ENCODE peak calls at places on chromosomes 16 and 17, in six cellular contexts. K is breast epithelium, M is heart left ventricle, S is HepG2, R is IMR-90, J is uterus. E is an unnamed sample.

GRCh38 chr17:21375757-21376584 is at the start of gene KCNJ12:
- DNase-seq in R (no peak), M (peak; percentile 59), S (no peak), J (no peak), K (no peak), E (no peak)

GRCh38 chr17:54899721-54900456 is 763 bp upstream of the TOM1L1 start:
- DNase-seq in M (no peak), J (no peak), K (no peak), S (peak; percentile 27), R (peak; percentile 4), E (no peak)

GRCh38 chr16:50244140-50244503 is 22.2 kb upstream of the ADCY7 start:
- DNase-seq in J (no peak), R (peak; percentile 55), M (no peak), K (no peak), S (no peak), E (no peak)

GRCh38 chr17:30821751-30822723 is 2.5 kb downstream of the CRLF3 start:
- DNase-seq in J (no peak), M (no peak), R (no peak), K (no peak), S (no peak), E (no peak)

GRCh38 chr17:37791434-37791833 is 46.6 kb upstream of the HNF1B start:
- DNase-seq in S (peak; percentile 45), J (no peak), K (no peak), R (peak; percentile 51), M (no peak), E (no peak)

GRCh38 chr17:2262146-2262587 is 41.4 kb downstream of the SMG6 start:
- DNase-seq in M (no peak), R (peak; percentile 87), K (no peak), J (no peak), S (no peak), E (no peak)

GRCh38 chr17:28317099-28317964 is 1.7 kb upstream of the TMEM97 start:
- DNase-seq in J (no peak), M (no peak), R (no peak), S (no peak), K (no peak), E (no peak)

GRCh38 chr16:49466881-49467280 is 93.3 kb downstream of the C16orf78 start:
- DNase-seq in K (no peak), J (no peak), M (peak; percentile 1), R (no peak), S (no peak), E (peak; percentile 77)

GRCh38 chr17:78597923-78598545 is 20.8 kb upstream of the DNAH17 start:
- DNase-seq in S (no peak), J (no peak), R (peak; percentile 86), K (no peak), M (no peak), E (no peak)

GRCh38 chr16:29232811-29233704 is 173.5 kb downstream of the NPIPB11 start:
- DNase-seq in S (no peak), J (no peak), K (no peak), M (no peak), R (no peak), E (peak; percentile 64)

GRCh38 chr16:1941162-1941923 is 1.7 kb downstream of the MSRB1 start:
- DNase-seq in M (no peak), S (peak; percentile 85), K (no peak), J (no peak), R (no peak), E (no peak)

GRCh38 chr17:38575781-38576180 is 30.0 kb downstream of the SRCIN1 start:
- DNase-seq in R (no peak), S (no peak), M (no peak), K (peak; percentile 64), J (no peak), E (no peak)

GRCh38 chr16:12431547-12431946 is 372.1 kb downstream of the CPPED1 start:
- DNase-seq in K (no peak), R (no peak), M (no peak), S (no peak), J (no peak), E (no peak)

GRCh38 chr16:12750554-12750918 is 53.2 kb downstream of the CPPED1 start:
- DNase-seq in J (no peak), K (no peak), M (no peak), S (no peak), R (no peak), E (no peak)

GRCh38 chr17:41762841-41763240 is 23.7 kb downstream of the JUP start:
- DNase-seq in J (no peak), M (no peak), S (no peak), K (no peak), R (no peak), E (no peak)

GRCh38 chr16:53960954-53961616 is 257.1 kb downstream of the FTO start:
- DNase-seq in K (no peak), J (no peak), S (no peak), R (no peak), M (no peak), E (no peak)

GRCh38 chr17:68033636-68034451 is 1.7 kb upstream of the KPNA2 start:
- DNase-seq in S (peak; percentile 95), K (no peak), J (no peak), M (no peak), R (peak; percentile 65), E (no peak)

GRCh38 chr17:1259910-1260389 is 10.3 kb upstream of the BHLHA9 start:
- DNase-seq in M (no peak), K (no peak), J (no peak), R (no peak), S (no peak), E (no peak)

GRCh38 chr16:29857133-29857760 is 5.8 kb downstream of the CDIPT start:
- DNase-seq in M (no peak), R (peak; percentile 46), K (no peak), S (no peak), J (no peak), E (no peak)

GRCh38 chr17:2854662-2855061 is 58.4 kb downstream of the RAP1GAP2 start:
- DNase-seq in M (peak; percentile 73), R (no peak), J (peak; percentile 25), S (no peak), K (no peak), E (no peak)

GRCh38 chr17:34257299-34257985 is 2.4 kb downstream of the CCL2 start:
- DNase-seq in J (no peak), K (no peak), R (peak; percentile 35), M (no peak), S (no peak), E (no peak)

GRCh38 chr16:16101585-16101984 is 121.7 kb downstream of the ABCC6 start:
- DNase-seq in R (no peak), K (no peak), M (no peak), J (no peak), S (no peak), E (no peak)

GRCh38 chr17:183021-183420 is 1.6 kb upstream of the DOC2B start:
- DNase-seq in K (no peak), S (no peak), J (no peak), M (peak; percentile 2), R (no peak), E (no peak)

GRCh38 chr17:179721-180379 is 1.6 kb downstream of the DOC2B start:
- DNase-seq in K (no peak), R (no peak), M (peak; percentile 32), S (no peak), J (no peak), E (no peak)

GRCh38 chr17:181213-182163 is at the start of gene DOC2B:
- DNase-seq in K (no peak), S (no peak), M (peak; percentile 66), R (peak; percentile 27), J (no peak), E (no peak)

GRCh38 chr17:180380-181212 is 854 bp downstream of the DOC2B start:
- DNase-seq in R (no peak), J (no peak), S (no peak), K (no peak), M (peak; percentile 26), E (no peak)

GRCh38 chr17:182164-182751 is 808 bp upstream of the DOC2B start:
- DNase-seq in K (peak; percentile 25), R (no peak), M (no peak), S (peak; percentile 42), J (no peak), E (no peak)
- TF ChIP-seq POLR2A in K (no peak), R (no peak), M (no peak), S (no peak), J (no peak), E (no peak)

GRCh38 chr17:82367724-82368524 is 3.6 kb upstream of the UTS2R start:
- DNase-seq in S (peak; percentile 99), R (peak; percentile 11), J (no peak), K (no peak), M (no peak), E (no peak)
- H3K4me3 ChIP-seq in S (peak overlapping the region; percentile 32), R (no peak overlapping the region), J (no peak overlapping the region), K (no peak overlapping the region), M (no peak overlapping the region), E (no peak overlapping the region)

GRCh38 chr16:68972720-68973119 is 129.4 kb downstream of the TANGO6 start:
- DNase-seq in J (no peak), M (no peak), S (no peak), R (peak; percentile 70), K (no peak), E (no peak)

GRCh38 chr16:68973611-68974120 is 130.3 kb downstream of the TANGO6 start:
- DNase-seq in J (no peak), R (no peak), K (no peak), S (no peak), M (no peak), E (no peak)

GRCh38 chr16:68969338-68969737 is 126.0 kb downstream of the TANGO6 start:
- DNase-seq in S (no peak), M (no peak), J (no peak), K (no peak), R (no peak), E (no peak)

DNA sequence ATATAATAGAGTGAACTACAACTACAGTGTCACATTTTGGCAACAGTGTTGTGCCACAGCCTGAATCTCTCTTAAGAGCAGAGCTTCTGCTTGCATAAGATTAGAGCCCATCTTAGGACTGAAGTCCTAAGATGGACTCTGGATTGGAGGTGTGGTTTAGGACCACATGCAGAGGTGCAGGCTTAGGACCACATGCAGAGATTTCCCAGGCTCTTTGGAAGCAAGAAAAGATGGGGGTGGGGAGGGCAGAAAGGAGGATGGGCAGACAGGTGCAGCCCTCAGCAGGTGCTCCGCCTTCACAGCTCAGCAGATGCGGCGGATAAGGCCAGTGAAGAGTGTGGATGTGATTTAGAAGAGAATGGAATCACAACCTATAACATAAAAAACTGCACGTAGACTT is 128.7 kb downstream of the TANGO6 start:
- DNase-seq in S (no peak), K (no peak), J (no peak), M (no peak), R (no peak), E (no peak)
- TF ChIP-seq POLR2A in S (no peak), K (no peak), J (no peak), M (no peak), R (no peak), E (no peak)

DNA sequence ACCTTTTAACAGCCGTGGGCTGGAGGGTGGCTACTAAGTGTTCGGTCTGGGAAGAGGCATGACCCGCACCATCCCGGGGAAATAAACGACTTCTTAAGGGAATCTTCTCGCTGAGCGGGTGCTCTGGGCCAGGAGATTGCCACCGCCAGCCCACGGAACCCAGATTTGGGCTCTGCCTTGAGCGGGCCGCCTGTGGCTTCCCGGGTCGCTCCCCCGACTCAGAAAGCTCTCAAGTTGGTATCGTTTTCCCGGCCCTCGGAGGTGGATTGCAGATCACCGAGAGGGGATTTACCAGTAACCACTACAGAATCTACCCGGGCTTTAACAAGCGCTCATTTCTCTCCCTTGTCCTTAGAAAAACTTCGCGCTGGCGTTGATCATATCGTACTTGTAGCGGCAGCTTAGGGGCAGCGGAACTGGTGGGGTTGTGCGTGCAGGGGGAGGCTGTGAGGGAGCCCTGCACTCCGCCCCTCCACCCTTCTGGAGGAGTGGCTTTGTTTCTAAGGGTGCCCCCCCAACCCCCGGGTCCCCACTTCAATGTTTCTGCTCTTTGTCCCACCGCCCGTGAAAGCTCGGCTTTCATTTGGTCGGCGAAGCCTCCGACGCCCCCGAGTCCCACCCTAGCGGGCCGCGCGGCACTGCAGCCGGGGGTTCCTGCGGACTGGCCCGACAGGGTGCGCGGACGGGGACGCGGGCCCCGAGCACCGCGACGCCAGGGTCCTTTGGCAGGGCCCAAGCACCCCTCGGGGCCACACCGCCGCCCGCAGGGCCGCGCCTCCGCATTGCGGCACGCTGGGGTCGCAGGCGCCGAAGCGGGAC is 3.6 kb upstream of the CBX4 start:
- DNase-seq in J (no peak), S (no peak), K (no peak), M (no peak), R (no peak), E (no peak)
- H3K4me3 ChIP-seq in J (peak overlapping the region; percentile 41), S (no peak overlapping the region), K (peak overlapping the region; percentile 58), M (peak overlapping the region; percentile 64), R (no peak overlapping the region), E (peak overlapping the region; percentile 54)